ENCODE peak calls at places on chromosomes 5 and 9, in six cellular contexts. M is neuronal stem cell, B is mesenchymal stem cell, I is trophoblast cell, P is H9, F is H1. L is an unnamed sample.

GRCh38 chr5:90675222-90675621 is 116.6 kb downstream of the ADGRV1 start:
- DNase-seq in M (no peak), P (no peak), F (no peak), I (no peak), B (no peak), L (no peak)

GRCh38 chr9:99677281-99677680 is 144.4 kb upstream of the NR4A3 start:
- DNase-seq in B (peak), F (no peak), M (no peak), I (no peak), P (no peak), L (peak)

GRCh38 chr5:43467100-43467499 is 16.6 kb downstream of the TMEM267 start:
- DNase-seq in M (no peak), I (no peak), F (no peak), B (no peak), P (no peak), L (no peak)

GRCh38 chr5:20694121-20694520 is 706.1 kb upstream of the CDH18 start:
- DNase-seq in I (no peak), B (no peak), P (no peak), M (no peak), F (no peak), L (no peak)

GRCh38 chr5:176850371-176851245 is 40.2 kb downstream of the UNC5A start:
- DNase-seq in M (no peak), B (no peak), F (no peak), P (no peak), I (no peak), L (no peak)

GRCh38 chr5:14038341-14038959 is 94.0 kb upstream of the DNAH5 start:
- DNase-seq in M (no peak), P (no peak), I (peak), B (peak), F (no peak), L (peak)

GRCh38 chr9:108544866-108545265 is 310.9 kb downstream of the ACTL7B start:
- DNase-seq in F (no peak), B (peak), I (peak), M (no peak), P (no peak), L (no peak)

GRCh38 chr9:98488578-98489312 is 220.0 kb downstream of the GABBR2 start:
- DNase-seq in F (no peak), B (peak), I (peak), P (no peak), M (no peak), L (peak)

GRCh38 chr9:88746029-88746743 is 211.2 kb downstream of the NXNL2 start:
- DNase-seq in B (peak), M (no peak), P (no peak), I (no peak), F (no peak), L (peak)

GRCh38 chr5:134063421-134063820 is 51.1 kb upstream of the TCF7 start:
- DNase-seq in M (no peak), B (no peak), F (no peak), P (no peak), I (no peak), L (no peak)

GRCh38 chr9:92278117-92278516 is 15.4 kb downstream of the IARS1 start:
- DNase-seq in M (no peak), I (no peak), F (no peak), P (no peak), B (no peak), L (peak)

GRCh38 chr5:149672701-149673455 is 57.2 kb upstream of the PPARGC1B start:
- DNase-seq in P (no peak), F (no peak), B (no peak), I (no peak), M (no peak), L (no peak)

GRCh38 chr5:112109331-112109993 is 309.6 kb downstream of the EPB41L4A start:
- DNase-seq in I (peak), F (peak), B (peak), P (peak), M (no peak), L (peak)

GRCh38 chr5:168818586-168818985 is 239.4 kb upstream of the PANK3 start:
- DNase-seq in B (no peak), M (no peak), F (no peak), P (no peak), I (no peak), L (no peak)

GRCh38 chr9:128266868-128267590 is 8.8 kb downstream of the GOLGA2 start:
- DNase-seq in F (no peak), M (no peak), I (no peak), B (no peak), P (no peak), L (no peak)

GRCh38 chr5:180084638-180085561 is 13.3 kb upstream of the RNF130 start:
- DNase-seq in B (no peak), F (peak), M (no peak), I (peak), P (peak), L (no peak)

GRCh38 chr5:154197801-154198461 is 7.4 kb downstream of the GALNT10 start:
- DNase-seq in B (peak), I (peak), M (no peak), F (no peak), P (no peak), L (peak)

GRCh38 chr5:145805819-145806218 is 29.3 kb downstream of the PRELID2 start:
- DNase-seq in B (no peak), F (no peak), M (no peak), I (no peak), P (no peak), L (peak)

GRCh38 chr5:31934156-31934555 is 240.0 kb downstream of the GOLPH3 start:
- DNase-seq in I (peak), F (no peak), B (no peak), M (peak), P (no peak), L (no peak)

GRCh38 chr9:112380771-112381181 is 868 bp downstream of the HSDL2 start:
- DNase-seq in I (peak), F (no peak), P (no peak), B (peak), M (no peak), L (peak)

GRCh38 chr5:170597876-170598275 is 94.1 kb downstream of the KCNIP1 start:
- DNase-seq in M (no peak), I (no peak), P (no peak), B (peak), F (no peak), L (no peak)

GRCh38 chr5:33441241-33441844 is 578 bp downstream of the TARS1 start:
- DNase-seq in F (no peak), P (no peak), B (no peak), M (no peak), I (peak), L (peak)

GRCh38 chr5:43804041-43804440 is 201.1 kb downstream of the NNT start:
- DNase-seq in F (no peak), M (no peak), P (no peak), B (no peak), I (peak), L (no peak)

GRCh38 chr5:14173419-14174234 is 30.5 kb downstream of the TRIO start:
- DNase-seq in P (no peak), B (peak), I (peak), F (no peak), M (no peak), L (no peak)

GRCh38 chr9:21752003-21752402 is 50.4 kb upstream of the MTAP start:
- DNase-seq in P (peak), I (no peak), M (peak), B (no peak), F (peak), L (no peak)

GRCh38 chr9:84615574-84615973 is 54.0 kb upstream of the NTRK2 start:
- DNase-seq in B (no peak), P (no peak), I (no peak), F (no peak), M (no peak), L (no peak)

GRCh38 chr9:31542384-31543055 is 841.9 kb upstream of the ACO1 start:
- DNase-seq in F (no peak), M (no peak), B (peak), P (peak), I (no peak), L (peak)

GRCh38 chr9:6842584-6842947 is 84.8 kb downstream of the KDM4C start:
- DNase-seq in I (no peak), F (no peak), B (no peak), P (no peak), M (no peak), L (peak)

GRCh38 chr5:77133061-77133758 is 46.1 kb upstream of the ZBED3 start:
- DNase-seq in I (peak), M (no peak), F (no peak), B (peak), P (no peak), L (peak)

GRCh38 chr9:89941875-89942274 is 337.1 kb downstream of the GADD45G start:
- DNase-seq in P (no peak), B (peak), M (no peak), I (peak), F (no peak), L (peak)

GRCh38 chr5:31477516-31477915 is 54.4 kb downstream of the DROSHA start:
- DNase-seq in B (no peak), P (no peak), M (no peak), F (no peak), I (peak), L (peak)

GRCh38 chr5:153256-153655 is 38.0 kb upstream of the LRRC14B start:
- DNase-seq in M (no peak), I (no peak), P (no peak), F (no peak), B (no peak), L (peak)

GRCh38 chr5:77924081-77924480 is 147.9 kb upstream of the TBCA start:
- DNase-seq in F (no peak), P (no peak), M (no peak), B (no peak), I (peak), L (no peak)

GRCh38 chr5:174446446-174446845 is 277.9 kb upstream of the MSX2 start:
- DNase-seq in F (no peak), I (peak), B (no peak), P (no peak), M (no peak), L (no peak)

GRCh38 chr5:129249891-129250290 is 155.3 kb downstream of the ISOC1 start:
- DNase-seq in P (no peak), M (no peak), I (no peak), F (no peak), B (no peak), L (no peak)

GRCh38 chr5:140801494-140801841 is 611 bp downstream of the PCDHA3 start:
- DNase-seq in B (no peak), F (no peak), I (no peak), M (no peak), P (no peak), L (no peak)

GRCh38 chr5:138369706-138370105 is 17.2 kb downstream of the KDM3B start:
- DNase-seq in M (no peak), F (no peak), P (no peak), B (no peak), I (peak), L (no peak)

GRCh38 chr5:127003798-127004495 is 26.4 kb downstream of the MARCHF3 start:
- DNase-seq in M (no peak), P (no peak), I (no peak), F (no peak), B (no peak), L (no peak)

GRCh38 chr5:35430381-35431162 is 187.1 kb upstream of the SPEF2 start:
- DNase-seq in P (no peak), B (no peak), M (no peak), I (peak), F (no peak), L (no peak)

GRCh38 chr5:88276378-88276777 is 7.7 kb upstream of the TMEM161B start:
- DNase-seq in I (no peak), B (no peak), P (no peak), M (no peak), F (no peak), L (no peak)

DNA sequence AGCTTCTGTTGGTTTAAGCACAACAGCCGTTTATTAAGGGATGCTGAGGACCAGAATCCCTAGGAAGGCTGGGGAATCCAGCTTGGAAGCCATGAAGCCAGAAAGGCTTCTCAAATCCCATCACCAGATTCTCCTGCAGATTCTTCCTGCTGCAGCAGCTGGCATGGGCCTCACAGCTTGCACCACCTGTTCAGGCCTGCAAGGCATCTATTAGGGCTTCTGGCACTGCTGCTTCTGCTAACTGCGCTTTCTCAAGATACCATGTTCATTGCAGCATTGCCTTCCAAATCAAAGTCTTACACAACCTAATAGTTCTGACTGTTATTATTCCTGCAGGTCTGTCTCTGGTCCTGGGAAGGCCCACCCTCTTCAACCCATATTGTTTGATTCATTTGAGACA is 51.2 kb upstream of the ZNF366 start:
- DNase-seq in P (no peak), I (no peak), B (peak), M (no peak), F (no peak), L (no peak)
- H2AFZ ChIP-seq in P (no peak), I (no peak), B (no peak), M (no peak), F (no peak), L (no peak)

GRCh38 chr5:178232920-178233429 is 373 bp upstream of the PHYKPL start:
- DNase-seq in I (no peak), F (no peak), B (no peak), P (no peak), M (no peak), L (no peak)

GRCh38 chr5:178234121-178234752 is 1.6 kb upstream of the PHYKPL start:
- DNase-seq in F (no peak), M (no peak), B (no peak), P (no peak), I (no peak), L (no peak)

GRCh38 chr5:178230879-178231735 is 1.5 kb downstream of the PHYKPL start:
- DNase-seq in I (no peak), B (peak), P (no peak), F (no peak), M (no peak), L (peak)

GRCh38 chr5:178231736-178232123 is 872 bp downstream of the PHYKPL start:
- DNase-seq in I (no peak), M (peak), F (no peak), P (no peak), B (no peak), L (no peak)

GRCh38 chr5:178232124-178232919 is at the start of gene PHYKPL:
- DNase-seq in I (peak), F (peak), B (peak), M (peak), P (peak), L (peak)
- H2BK120ac ChIP-seq in I (peak), F (no peak), B (peak), M (no peak), P (no peak), L (peak)

GRCh38 chr5:146962801-146963355 is 84.3 kb upstream of the PPP2R2B start:
- DNase-seq in P (no peak), I (peak), M (no peak), F (no peak), B (peak), L (peak)
- H2AFZ ChIP-seq in P (no peak), I (no peak), M (no peak), F (peak), B (no peak), L (no peak)

DNA sequence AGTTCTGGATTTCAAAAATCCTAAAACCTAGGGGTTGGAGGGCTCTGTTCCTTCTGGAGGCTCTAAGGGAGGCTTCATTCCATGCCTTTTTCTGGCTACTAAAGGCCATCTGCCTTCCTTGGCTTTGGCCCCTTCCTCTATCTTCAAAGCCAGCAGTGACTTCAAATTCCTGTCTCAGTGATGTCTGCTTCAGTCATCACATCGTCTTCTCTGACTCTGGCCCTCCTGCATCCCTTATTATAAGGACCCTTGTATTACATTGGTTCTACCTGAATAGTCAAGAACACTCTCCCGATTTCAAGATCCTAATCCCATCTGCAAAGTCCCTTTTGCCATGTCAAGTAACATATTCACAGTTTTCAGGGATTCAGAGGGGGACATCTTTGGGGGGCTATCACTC is 60.3 kb downstream of the GNA14 start:
- DNase-seq in F (no peak), B (no peak), M (no peak), P (no peak), I (no peak), L (no peak)
- H2BK120ac ChIP-seq in F (peak), B (peak), M (no peak), P (no peak), I (peak), L (no peak)